ENCODE peak calls at places on chromosomes 3 and 15, in eight cellular contexts. One of them, this sample, is unnamed.
A peak's percentile ranks its signal among the peaks of the same experiment; 100 is the strongest.

GRCh38 chr15:100301905-100302431 is 39.8 kb downstream of the ADAMTS17 start:
- DNase-seq in NCI-H1436: no peak
- DNase-seq in amniotic stem cell: no peak
- DNase-seq in hepatocyte: no peak
- DNase-seq in AG09309: no peak
- DNase-seq in omental fat pad: no peak
- DNase-seq in RKO: no peak
- DNase-seq in SHP77 treated with DMSO at 0.1 percent for 48 hours: no peak
- DNase-seq in this sample: no peak

GRCh38 chr3:81886081-81886480 is 124.6 kb upstream of the GBE1 start:
- DNase-seq in NCI-H1436: no peak
- DNase-seq in amniotic stem cell: peak; percentile 27
- DNase-seq in hepatocyte: no peak
- DNase-seq in AG09309: no peak
- DNase-seq in omental fat pad: no peak
- DNase-seq in RKO: peak; percentile 21
- DNase-seq in SHP77 treated with DMSO at 0.1 percent for 48 hours: no peak
- DNase-seq in this sample: no peak

GRCh38 chr3:160179906-160180305 is 45.3 kb upstream of the C3orf80 start:
- DNase-seq in NCI-H1436: no peak
- DNase-seq in amniotic stem cell: no peak
- DNase-seq in hepatocyte: no peak
- DNase-seq in AG09309: no peak
- DNase-seq in omental fat pad: no peak
- DNase-seq in RKO: no peak
- DNase-seq in SHP77 treated with DMSO at 0.1 percent for 48 hours: no peak
- DNase-seq in this sample: no peak

GRCh38 chr3:192042116-192042515 is 581.2 kb downstream of the PYDC2 start:
- DNase-seq in NCI-H1436: no peak
- DNase-seq in amniotic stem cell: no peak
- DNase-seq in hepatocyte: no peak
- DNase-seq in AG09309: no peak
- DNase-seq in omental fat pad: no peak
- DNase-seq in RKO: no peak
- DNase-seq in SHP77 treated with DMSO at 0.1 percent for 48 hours: no peak
- DNase-seq in this sample: no peak

GRCh38 chr3:195384952-195385351 is 57.9 kb downstream of the ACAP2 start:
- DNase-seq in NCI-H1436: no peak
- DNase-seq in amniotic stem cell: no peak
- DNase-seq in hepatocyte: no peak
- DNase-seq in AG09309: no peak
- DNase-seq in omental fat pad: no peak
- DNase-seq in RKO: no peak
- DNase-seq in SHP77 treated with DMSO at 0.1 percent for 48 hours: no peak
- DNase-seq in this sample: no peak

GRCh38 chr15:84749111-84749991 is 959 bp downstream of the ZNF592 start:
- DNase-seq in NCI-H1436: no peak
- DNase-seq in amniotic stem cell: no peak
- DNase-seq in hepatocyte: peak; percentile 55
- DNase-seq in AG09309: no peak
- DNase-seq in omental fat pad: no peak
- DNase-seq in RKO: peak; percentile 71
- DNase-seq in SHP77 treated with DMSO at 0.1 percent for 48 hours: peak; percentile 32
- DNase-seq in this sample: no peak

GRCh38 chr3:128369881-128370642 is 96.6 kb downstream of the DNAJB8 start:
- DNase-seq in NCI-H1436: no peak
- DNase-seq in amniotic stem cell: no peak
- DNase-seq in hepatocyte: no peak
- DNase-seq in AG09309: no peak
- DNase-seq in omental fat pad: no peak
- DNase-seq in RKO: no peak
- DNase-seq in SHP77 treated with DMSO at 0.1 percent for 48 hours: no peak
- DNase-seq in this sample: no peak

GRCh38 chr3:112308151-112308911 is 14.3 kb upstream of the SLC9C1 start:
- DNase-seq in NCI-H1436: no peak
- DNase-seq in amniotic stem cell: no peak
- DNase-seq in hepatocyte: peak; percentile 73
- DNase-seq in AG09309: no peak
- DNase-seq in omental fat pad: no peak
- DNase-seq in RKO: no peak
- DNase-seq in SHP77 treated with DMSO at 0.1 percent for 48 hours: peak; percentile 18
- DNase-seq in this sample: no peak

GRCh38 chr3:38649500-38650247 is at the start of gene SCN5A:
- DNase-seq in NCI-H1436: peak; percentile 29
- DNase-seq in amniotic stem cell: no peak
- DNase-seq in hepatocyte: peak; percentile 78
- DNase-seq in AG09309: no peak
- DNase-seq in omental fat pad: no peak
- DNase-seq in RKO: no peak
- DNase-seq in SHP77 treated with DMSO at 0.1 percent for 48 hours: no peak
- DNase-seq in this sample: no peak

GRCh38 chr3:4320453-4320852 is 17.3 kb downstream of the SETMAR start:
- DNase-seq in NCI-H1436: no peak
- DNase-seq in amniotic stem cell: no peak
- DNase-seq in hepatocyte: no peak
- DNase-seq in AG09309: no peak
- DNase-seq in omental fat pad: no peak
- DNase-seq in RKO: no peak
- DNase-seq in SHP77 treated with DMSO at 0.1 percent for 48 hours: no peak
- DNase-seq in this sample: no peak

GRCh38 chr3:94336076-94336741 is 273.3 kb downstream of the NSUN3 start:
- DNase-seq in NCI-H1436: no peak
- DNase-seq in amniotic stem cell: no peak
- DNase-seq in hepatocyte: peak; percentile 64
- DNase-seq in AG09309: no peak
- DNase-seq in omental fat pad: no peak
- DNase-seq in RKO: peak; percentile 64
- DNase-seq in SHP77 treated with DMSO at 0.1 percent for 48 hours: no peak
- DNase-seq in this sample: no peak

GRCh38 chr3:85560088-85560790 is 601.5 kb downstream of the CADM2 start:
- DNase-seq in NCI-H1436: no peak
- DNase-seq in amniotic stem cell: no peak
- DNase-seq in hepatocyte: no peak
- DNase-seq in AG09309: no peak
- DNase-seq in omental fat pad: no peak
- DNase-seq in RKO: no peak
- DNase-seq in SHP77 treated with DMSO at 0.1 percent for 48 hours: no peak
- DNase-seq in this sample: no peak

GRCh38 chr15:78448441-78449219 is 10.6 kb downstream of the IREB2 start:
- DNase-seq in NCI-H1436: no peak
- DNase-seq in amniotic stem cell: no peak
- DNase-seq in hepatocyte: no peak
- DNase-seq in AG09309: no peak
- DNase-seq in omental fat pad: no peak
- DNase-seq in RKO: no peak
- DNase-seq in SHP77 treated with DMSO at 0.1 percent for 48 hours: no peak
- DNase-seq in this sample: no peak

GRCh38 chr15:61393949-61394348 is 164.8 kb upstream of the RORA start:
- DNase-seq in NCI-H1436: no peak
- DNase-seq in amniotic stem cell: no peak
- DNase-seq in hepatocyte: no peak
- DNase-seq in AG09309: no peak
- DNase-seq in omental fat pad: no peak
- DNase-seq in RKO: no peak
- DNase-seq in SHP77 treated with DMSO at 0.1 percent for 48 hours: no peak
- DNase-seq in this sample: no peak

GRCh38 chr3:33044676-33045075 is 52.3 kb downstream of the GLB1 start:
- DNase-seq in NCI-H1436: no peak
- DNase-seq in amniotic stem cell: no peak
- DNase-seq in hepatocyte: no peak
- DNase-seq in AG09309: no peak
- DNase-seq in omental fat pad: no peak
- DNase-seq in RKO: no peak
- DNase-seq in SHP77 treated with DMSO at 0.1 percent for 48 hours: no peak
- DNase-seq in this sample: no peak

GRCh38 chr15:77688270-77689058 is 55.8 kb upstream of the LINGO1 start:
- DNase-seq in NCI-H1436: no peak
- DNase-seq in amniotic stem cell: no peak
- DNase-seq in hepatocyte: no peak
- DNase-seq in AG09309: no peak
- DNase-seq in omental fat pad: no peak
- DNase-seq in RKO: no peak
- DNase-seq in SHP77 treated with DMSO at 0.1 percent for 48 hours: no peak
- DNase-seq in this sample: no peak

GRCh38 chr3:194140520-194141414 is 4.8 kb downstream of the HES1 start:
- DNase-seq in NCI-H1436: peak; percentile 65
- DNase-seq in amniotic stem cell: no peak
- DNase-seq in hepatocyte: peak; percentile 83
- DNase-seq in AG09309: no peak
- DNase-seq in omental fat pad: no peak
- DNase-seq in RKO: peak; percentile 64
- DNase-seq in SHP77 treated with DMSO at 0.1 percent for 48 hours: no peak
- DNase-seq in this sample: no peak

GRCh38 chr3:103295974-103296570 is 861.3 kb downstream of the ZPLD1 start:
- DNase-seq in NCI-H1436: peak; percentile 6
- DNase-seq in amniotic stem cell: peak; percentile 5
- DNase-seq in hepatocyte: peak; percentile 31
- DNase-seq in AG09309: peak; percentile 0
- DNase-seq in omental fat pad: no peak
- DNase-seq in RKO: peak; percentile 59
- DNase-seq in SHP77 treated with DMSO at 0.1 percent for 48 hours: peak; percentile 5
- DNase-seq in this sample: no peak